ENCODE peak calls at places on chromosomes 12 and 14, in eight cellular contexts. One of them, this sample, is unnamed.

GRCh38 chr14:24368562-24369252 is 723 bp downstream of the NFATC4 start:
- DNase-seq in endothelial cell: peak; percentile 41
- DNase-seq in NCI-H460: no peak
- DNase-seq in HCEC 1CT: peak; percentile 37
- DNase-seq in choroid plexus epithelial cell: peak; percentile 58
- DNase-seq in stimulated activated CD4-positive, alpha-beta T cell treated with anti-CD3 and anti-CD28 coated beads, TNF-alpha, amount 100 ng/mL, for 4 hours: no peak
- DNase-seq in effector memory CD8-positive, alpha-beta T cell: peak; percentile 48
- DNase-seq in NCI-H748 treated with DMSO at 0.1 percent for 48 hours: peak; percentile 10
- DNase-seq in this sample: no peak

GRCh38 chr14:103543721-103544626 is 15.0 kb downstream of the TRMT61A start:
- DNase-seq in effector memory CD8-positive, alpha-beta T cell: no peak
- DNase-seq in endothelial cell: no peak
- DNase-seq in HCEC 1CT: no peak
- DNase-seq in stimulated activated CD4-positive, alpha-beta T cell treated with anti-CD3 and anti-CD28 coated beads, TNF-alpha, amount 100 ng/mL, for 4 hours: no peak
- DNase-seq in NCI-H460: no peak
- DNase-seq in NCI-H748 treated with DMSO at 0.1 percent for 48 hours: no peak
- DNase-seq in choroid plexus epithelial cell: no peak
- DNase-seq in this sample: no peak

GRCh38 chr14:84108746-84109457 is 1421.0 kb upstream of the FLRT2 start:
- DNase-seq in stimulated activated CD4-positive, alpha-beta T cell treated with anti-CD3 and anti-CD28 coated beads, TNF-alpha, amount 100 ng/mL, for 4 hours: no peak
- DNase-seq in NCI-H748 treated with DMSO at 0.1 percent for 48 hours: no peak
- DNase-seq in endothelial cell: no peak
- DNase-seq in choroid plexus epithelial cell: peak; percentile 75
- DNase-seq in HCEC 1CT: no peak
- DNase-seq in effector memory CD8-positive, alpha-beta T cell: no peak
- DNase-seq in NCI-H460: no peak
- DNase-seq in this sample: no peak

GRCh38 chr12:113214938-113215400 is 6.3 kb upstream of the TPCN1 start:
- DNase-seq in NCI-H748 treated with DMSO at 0.1 percent for 48 hours: no peak
- DNase-seq in NCI-H460: peak; percentile 57
- DNase-seq in choroid plexus epithelial cell: peak; percentile 98
- DNase-seq in stimulated activated CD4-positive, alpha-beta T cell treated with anti-CD3 and anti-CD28 coated beads, TNF-alpha, amount 100 ng/mL, for 4 hours: no peak
- DNase-seq in HCEC 1CT: peak; percentile 99
- DNase-seq in effector memory CD8-positive, alpha-beta T cell: no peak
- DNase-seq in endothelial cell: no peak
- DNase-seq in this sample: no peak

GRCh38 chr12:113201187-113202177 is 16.0 kb downstream of the RITA1 start:
- DNase-seq in choroid plexus epithelial cell: no peak
- DNase-seq in endothelial cell: no peak
- DNase-seq in effector memory CD8-positive, alpha-beta T cell: no peak
- DNase-seq in NCI-H460: no peak
- DNase-seq in HCEC 1CT: no peak
- DNase-seq in NCI-H748 treated with DMSO at 0.1 percent for 48 hours: no peak
- DNase-seq in stimulated activated CD4-positive, alpha-beta T cell treated with anti-CD3 and anti-CD28 coated beads, TNF-alpha, amount 100 ng/mL, for 4 hours: no peak
- DNase-seq in this sample: no peak

GRCh38 chr12:67068773-67069450 is 200.2 kb upstream of the CAND1 start:
- DNase-seq in stimulated activated CD4-positive, alpha-beta T cell treated with anti-CD3 and anti-CD28 coated beads, TNF-alpha, amount 100 ng/mL, for 4 hours: peak; percentile 31
- DNase-seq in endothelial cell: peak; percentile 62
- DNase-seq in NCI-H748 treated with DMSO at 0.1 percent for 48 hours: peak; percentile 22
- DNase-seq in HCEC 1CT: peak; percentile 17
- DNase-seq in choroid plexus epithelial cell: peak; percentile 36
- DNase-seq in NCI-H460: peak; percentile 14
- DNase-seq in effector memory CD8-positive, alpha-beta T cell: no peak
- DNase-seq in this sample: no peak

GRCh38 chr12:41096797-41097196 is 91.3 kb upstream of the PDZRN4 start:
- DNase-seq in NCI-H460: no peak
- DNase-seq in HCEC 1CT: no peak
- DNase-seq in choroid plexus epithelial cell: no peak
- DNase-seq in effector memory CD8-positive, alpha-beta T cell: no peak
- DNase-seq in endothelial cell: no peak
- DNase-seq in NCI-H748 treated with DMSO at 0.1 percent for 48 hours: no peak
- DNase-seq in stimulated activated CD4-positive, alpha-beta T cell treated with anti-CD3 and anti-CD28 coated beads, TNF-alpha, amount 100 ng/mL, for 4 hours: no peak
- DNase-seq in this sample: no peak

GRCh38 chr12:52266514-52266913 is 7.9 kb upstream of the KRT86 start:
- DNase-seq in HCEC 1CT: no peak
- DNase-seq in effector memory CD8-positive, alpha-beta T cell: no peak
- DNase-seq in choroid plexus epithelial cell: no peak
- DNase-seq in NCI-H460: no peak
- DNase-seq in NCI-H748 treated with DMSO at 0.1 percent for 48 hours: no peak
- DNase-seq in stimulated activated CD4-positive, alpha-beta T cell treated with anti-CD3 and anti-CD28 coated beads, TNF-alpha, amount 100 ng/mL, for 4 hours: no peak
- DNase-seq in endothelial cell: no peak
- DNase-seq in this sample: no peak

GRCh38 chr12:39905152-39905551 is 200.7 kb downstream of the SLC2A13 start:
- DNase-seq in effector memory CD8-positive, alpha-beta T cell: no peak
- DNase-seq in HCEC 1CT: peak; percentile 43
- DNase-seq in stimulated activated CD4-positive, alpha-beta T cell treated with anti-CD3 and anti-CD28 coated beads, TNF-alpha, amount 100 ng/mL, for 4 hours: no peak
- DNase-seq in NCI-H460: no peak
- DNase-seq in choroid plexus epithelial cell: peak; percentile 8
- DNase-seq in NCI-H748 treated with DMSO at 0.1 percent for 48 hours: no peak
- DNase-seq in endothelial cell: no peak
- DNase-seq in this sample: no peak

GRCh38 chr12:21941522-21942376 is 523 bp upstream of the ABCC9 start:
- DNase-seq in NCI-H460: peak; percentile 15
- DNase-seq in stimulated activated CD4-positive, alpha-beta T cell treated with anti-CD3 and anti-CD28 coated beads, TNF-alpha, amount 100 ng/mL, for 4 hours: no peak
- DNase-seq in choroid plexus epithelial cell: peak; percentile 40
- DNase-seq in effector memory CD8-positive, alpha-beta T cell: no peak
- DNase-seq in NCI-H748 treated with DMSO at 0.1 percent for 48 hours: no peak
- DNase-seq in endothelial cell: peak; percentile 56
- DNase-seq in HCEC 1CT: peak; percentile 47
- DNase-seq in this sample: no peak

GRCh38 chr12:81518638-81519037 is 240.5 kb downstream of the PPFIA2 start:
- DNase-seq in stimulated activated CD4-positive, alpha-beta T cell treated with anti-CD3 and anti-CD28 coated beads, TNF-alpha, amount 100 ng/mL, for 4 hours: no peak
- DNase-seq in effector memory CD8-positive, alpha-beta T cell: no peak
- DNase-seq in NCI-H748 treated with DMSO at 0.1 percent for 48 hours: no peak
- DNase-seq in HCEC 1CT: no peak
- DNase-seq in endothelial cell: no peak
- DNase-seq in choroid plexus epithelial cell: no peak
- DNase-seq in NCI-H460: no peak
- DNase-seq in this sample: no peak

GRCh38 chr14:22221508-22221907 is 367.5 kb downstream of the DAD1 start:
- DNase-seq in choroid plexus epithelial cell: peak; percentile 75
- DNase-seq in effector memory CD8-positive, alpha-beta T cell: no peak
- DNase-seq in endothelial cell: no peak
- DNase-seq in HCEC 1CT: peak; percentile 5
- DNase-seq in NCI-H460: peak; percentile 14
- DNase-seq in stimulated activated CD4-positive, alpha-beta T cell treated with anti-CD3 and anti-CD28 coated beads, TNF-alpha, amount 100 ng/mL, for 4 hours: no peak
- DNase-seq in NCI-H748 treated with DMSO at 0.1 percent for 48 hours: no peak
- DNase-seq in this sample: no peak

GRCh38 chr12:95836630-95837239 is 22.0 kb upstream of the SNRPF start:
- DNase-seq in NCI-H460: no peak
- DNase-seq in HCEC 1CT: peak; percentile 51
- DNase-seq in stimulated activated CD4-positive, alpha-beta T cell treated with anti-CD3 and anti-CD28 coated beads, TNF-alpha, amount 100 ng/mL, for 4 hours: no peak
- DNase-seq in NCI-H748 treated with DMSO at 0.1 percent for 48 hours: no peak
- DNase-seq in effector memory CD8-positive, alpha-beta T cell: no peak
- DNase-seq in endothelial cell: no peak
- DNase-seq in choroid plexus epithelial cell: peak; percentile 37
- DNase-seq in this sample: no peak

GRCh38 chr14:104985675-104986486 is at the start of gene CLBA1:
- DNase-seq in choroid plexus epithelial cell: peak; percentile 91
- DNase-seq in effector memory CD8-positive, alpha-beta T cell: peak; percentile 87
- DNase-seq in HCEC 1CT: peak; percentile 89
- DNase-seq in NCI-H748 treated with DMSO at 0.1 percent for 48 hours: peak; percentile 71
- DNase-seq in stimulated activated CD4-positive, alpha-beta T cell treated with anti-CD3 and anti-CD28 coated beads, TNF-alpha, amount 100 ng/mL, for 4 hours: peak; percentile 80
- DNase-seq in endothelial cell: peak; percentile 38
- DNase-seq in NCI-H460: peak; percentile 89
- DNase-seq in this sample: no peak

GRCh38 chr12:57829025-57829777 is 10.7 kb upstream of the AVIL start:
- DNase-seq in choroid plexus epithelial cell: no peak
- DNase-seq in NCI-H748 treated with DMSO at 0.1 percent for 48 hours: no peak
- DNase-seq in NCI-H460: no peak
- DNase-seq in endothelial cell: no peak
- DNase-seq in stimulated activated CD4-positive, alpha-beta T cell treated with anti-CD3 and anti-CD28 coated beads, TNF-alpha, amount 100 ng/mL, for 4 hours: no peak
- DNase-seq in HCEC 1CT: no peak
- DNase-seq in effector memory CD8-positive, alpha-beta T cell: no peak
- DNase-seq in this sample: no peak

GRCh38 chr12:11885261-11886038 is 185.3 kb upstream of the BCL2L14 start:
- DNase-seq in choroid plexus epithelial cell: peak; percentile 68
- DNase-seq in HCEC 1CT: peak; percentile 15
- DNase-seq in effector memory CD8-positive, alpha-beta T cell: no peak
- DNase-seq in NCI-H460: no peak
- DNase-seq in NCI-H748 treated with DMSO at 0.1 percent for 48 hours: peak; percentile 82
- DNase-seq in endothelial cell: peak; percentile 35
- DNase-seq in stimulated activated CD4-positive, alpha-beta T cell treated with anti-CD3 and anti-CD28 coated beads, TNF-alpha, amount 100 ng/mL, for 4 hours: no peak
- DNase-seq in this sample: no peak

GRCh38 chr12:106436183-106436582 is 78.6 kb downstream of the POLR3B start:
- DNase-seq in endothelial cell: no peak
- DNase-seq in effector memory CD8-positive, alpha-beta T cell: no peak
- DNase-seq in choroid plexus epithelial cell: peak; percentile 24
- DNase-seq in NCI-H460: no peak
- DNase-seq in HCEC 1CT: no peak
- DNase-seq in stimulated activated CD4-positive, alpha-beta T cell treated with anti-CD3 and anti-CD28 coated beads, TNF-alpha, amount 100 ng/mL, for 4 hours: no peak
- DNase-seq in NCI-H748 treated with DMSO at 0.1 percent for 48 hours: no peak
- DNase-seq in this sample: no peak

GRCh38 chr12:68591716-68592437 is 18.8 kb upstream of the RAP1B start:
- DNase-seq in HCEC 1CT: no peak
- DNase-seq in choroid plexus epithelial cell: no peak
- DNase-seq in endothelial cell: no peak
- DNase-seq in stimulated activated CD4-positive, alpha-beta T cell treated with anti-CD3 and anti-CD28 coated beads, TNF-alpha, amount 100 ng/mL, for 4 hours: no peak
- DNase-seq in NCI-H460: no peak
- DNase-seq in effector memory CD8-positive, alpha-beta T cell: peak; percentile 23
- DNase-seq in NCI-H748 treated with DMSO at 0.1 percent for 48 hours: no peak
- DNase-seq in this sample: no peak

GRCh38 chr12:20150835-20151234 is 217.5 kb upstream of the PDE3A start:
- DNase-seq in HCEC 1CT: no peak
- DNase-seq in stimulated activated CD4-positive, alpha-beta T cell treated with anti-CD3 and anti-CD28 coated beads, TNF-alpha, amount 100 ng/mL, for 4 hours: no peak
- DNase-seq in endothelial cell: no peak
- DNase-seq in NCI-H460: no peak
- DNase-seq in effector memory CD8-positive, alpha-beta T cell: no peak
- DNase-seq in choroid plexus epithelial cell: no peak
- DNase-seq in NCI-H748 treated with DMSO at 0.1 percent for 48 hours: no peak
- DNase-seq in this sample: no peak

GRCh38 chr14:53409289-53409688 is 256.2 kb upstream of the DDHD1 start:
- DNase-seq in choroid plexus epithelial cell: no peak
- DNase-seq in NCI-H460: no peak
- DNase-seq in NCI-H748 treated with DMSO at 0.1 percent for 48 hours: no peak
- DNase-seq in HCEC 1CT: no peak
- DNase-seq in stimulated activated CD4-positive, alpha-beta T cell treated with anti-CD3 and anti-CD28 coated beads, TNF-alpha, amount 100 ng/mL, for 4 hours: no peak
- DNase-seq in endothelial cell: no peak
- DNase-seq in effector memory CD8-positive, alpha-beta T cell: no peak
- DNase-seq in this sample: no peak

GRCh38 chr12:122946690-122947271 is 19.5 kb downstream of the ABCB9 start:
- DNase-seq in endothelial cell: no peak
- DNase-seq in NCI-H460: peak; percentile 91
- DNase-seq in effector memory CD8-positive, alpha-beta T cell: peak; percentile 51
- DNase-seq in stimulated activated CD4-positive, alpha-beta T cell treated with anti-CD3 and anti-CD28 coated beads, TNF-alpha, amount 100 ng/mL, for 4 hours: peak; percentile 65
- DNase-seq in choroid plexus epithelial cell: peak; percentile 99
- DNase-seq in NCI-H748 treated with DMSO at 0.1 percent for 48 hours: no peak
- DNase-seq in HCEC 1CT: peak; percentile 99
- DNase-seq in this sample: peak; percentile 96

GRCh38 chr12:16636435-16637055 is 30.6 kb upstream of the LMO3 start:
- DNase-seq in HCEC 1CT: no peak
- DNase-seq in effector memory CD8-positive, alpha-beta T cell: no peak
- DNase-seq in choroid plexus epithelial cell: no peak
- DNase-seq in stimulated activated CD4-positive, alpha-beta T cell treated with anti-CD3 and anti-CD28 coated beads, TNF-alpha, amount 100 ng/mL, for 4 hours: no peak
- DNase-seq in endothelial cell: no peak
- DNase-seq in NCI-H748 treated with DMSO at 0.1 percent for 48 hours: no peak
- DNase-seq in NCI-H460: no peak
- DNase-seq in this sample: no peak

GRCh38 chr12:53941187-53941586 is 2.6 kb downstream of the HOXC13 start:
- DNase-seq in HCEC 1CT: no peak
- DNase-seq in stimulated activated CD4-positive, alpha-beta T cell treated with anti-CD3 and anti-CD28 coated beads, TNF-alpha, amount 100 ng/mL, for 4 hours: no peak
- DNase-seq in effector memory CD8-positive, alpha-beta T cell: no peak
- DNase-seq in endothelial cell: no peak
- DNase-seq in NCI-H460: no peak
- DNase-seq in NCI-H748 treated with DMSO at 0.1 percent for 48 hours: no peak
- DNase-seq in choroid plexus epithelial cell: no peak
- DNase-seq in this sample: no peak

GRCh38 chr14:20986811-20987210 is 3.0 kb upstream of the METTL17 start:
- DNase-seq in endothelial cell: no peak
- DNase-seq in NCI-H460: peak; percentile 54
- DNase-seq in NCI-H748 treated with DMSO at 0.1 percent for 48 hours: no peak
- DNase-seq in choroid plexus epithelial cell: peak; percentile 98
- DNase-seq in HCEC 1CT: peak; percentile 91
- DNase-seq in stimulated activated CD4-positive, alpha-beta T cell treated with anti-CD3 and anti-CD28 coated beads, TNF-alpha, amount 100 ng/mL, for 4 hours: no peak
- DNase-seq in effector memory CD8-positive, alpha-beta T cell: no peak
- DNase-seq in this sample: no peak

GRCh38 chr14:51096870-51097269 is 2.0 kb upstream of the TRIM9 start:
- DNase-seq in HCEC 1CT: no peak
- DNase-seq in NCI-H748 treated with DMSO at 0.1 percent for 48 hours: no peak
- DNase-seq in stimulated activated CD4-positive, alpha-beta T cell treated with anti-CD3 and anti-CD28 coated beads, TNF-alpha, amount 100 ng/mL, for 4 hours: no peak
- DNase-seq in effector memory CD8-positive, alpha-beta T cell: no peak
- DNase-seq in endothelial cell: no peak
- DNase-seq in choroid plexus epithelial cell: no peak
- DNase-seq in NCI-H460: no peak
- DNase-seq in this sample: no peak

GRCh38 chr12:114976959-114977358 is 293.0 kb upstream of the TBX3 start:
- DNase-seq in endothelial cell: no peak
- DNase-seq in stimulated activated CD4-positive, alpha-beta T cell treated with anti-CD3 and anti-CD28 coated beads, TNF-alpha, amount 100 ng/mL, for 4 hours: no peak
- DNase-seq in NCI-H748 treated with DMSO at 0.1 percent for 48 hours: no peak
- DNase-seq in effector memory CD8-positive, alpha-beta T cell: no peak
- DNase-seq in HCEC 1CT: peak; percentile 91
- DNase-seq in choroid plexus epithelial cell: peak; percentile 43
- DNase-seq in NCI-H460: peak; percentile 18
- DNase-seq in this sample: no peak

GRCh38 chr14:104277416-104278213 is 139.2 kb downstream of the KIF26A start:
- DNase-seq in NCI-H748 treated with DMSO at 0.1 percent for 48 hours: no peak
- DNase-seq in NCI-H460: no peak
- DNase-seq in HCEC 1CT: no peak
- DNase-seq in choroid plexus epithelial cell: no peak
- DNase-seq in endothelial cell: no peak
- DNase-seq in effector memory CD8-positive, alpha-beta T cell: no peak
- DNase-seq in stimulated activated CD4-positive, alpha-beta T cell treated with anti-CD3 and anti-CD28 coated beads, TNF-alpha, amount 100 ng/mL, for 4 hours: no peak
- DNase-seq in this sample: no peak

GRCh38 chr12:126069549-126070165 is 1004.4 kb downstream of the AACS start:
- DNase-seq in HCEC 1CT: peak; percentile 6
- DNase-seq in stimulated activated CD4-positive, alpha-beta T cell treated with anti-CD3 and anti-CD28 coated beads, TNF-alpha, amount 100 ng/mL, for 4 hours: no peak
- DNase-seq in NCI-H748 treated with DMSO at 0.1 percent for 48 hours: peak; percentile 68
- DNase-seq in effector memory CD8-positive, alpha-beta T cell: peak; percentile 10
- DNase-seq in endothelial cell: peak; percentile 13
- DNase-seq in NCI-H460: peak; percentile 72
- DNase-seq in choroid plexus epithelial cell: peak; percentile 51
- DNase-seq in this sample: no peak

GRCh38 chr14:21075719-21076437 is 5.8 kb downstream of the ARHGEF40 start:
- DNase-seq in stimulated activated CD4-positive, alpha-beta T cell treated with anti-CD3 and anti-CD28 coated beads, TNF-alpha, amount 100 ng/mL, for 4 hours: no peak
- DNase-seq in effector memory CD8-positive, alpha-beta T cell: no peak
- DNase-seq in endothelial cell: no peak
- DNase-seq in NCI-H460: no peak
- DNase-seq in HCEC 1CT: no peak
- DNase-seq in NCI-H748 treated with DMSO at 0.1 percent for 48 hours: no peak
- DNase-seq in choroid plexus epithelial cell: no peak
- DNase-seq in this sample: no peak

GRCh38 chr14:75249251-75249957 is 29.2 kb upstream of the FOS start:
- DNase-seq in endothelial cell: no peak
- DNase-seq in HCEC 1CT: no peak
- DNase-seq in NCI-H748 treated with DMSO at 0.1 percent for 48 hours: peak; percentile 69
- DNase-seq in stimulated activated CD4-positive, alpha-beta T cell treated with anti-CD3 and anti-CD28 coated beads, TNF-alpha, amount 100 ng/mL, for 4 hours: peak; percentile 54
- DNase-seq in effector memory CD8-positive, alpha-beta T cell: peak; percentile 79
- DNase-seq in choroid plexus epithelial cell: peak; percentile 39
- DNase-seq in NCI-H460: no peak
- DNase-seq in this sample: no peak

GRCh38 chr14:52856139-52856538 is 64.7 kb upstream of the GNPNAT1 start:
- DNase-seq in stimulated activated CD4-positive, alpha-beta T cell treated with anti-CD3 and anti-CD28 coated beads, TNF-alpha, amount 100 ng/mL, for 4 hours: no peak
- DNase-seq in effector memory CD8-positive, alpha-beta T cell: no peak
- DNase-seq in endothelial cell: no peak
- DNase-seq in HCEC 1CT: no peak
- DNase-seq in choroid plexus epithelial cell: no peak
- DNase-seq in NCI-H748 treated with DMSO at 0.1 percent for 48 hours: no peak
- DNase-seq in NCI-H460: no peak
- DNase-seq in this sample: no peak

This sample was measured in esophagus muscularis mucosa.